ENCODE peak calls at places on chromosomes 4 and X, in nine cellular contexts. D, C, A, M, F, O, J, S and Y are unnamed samples.
A peak's percentile ranks its signal among the peaks of the same experiment; 100 is the strongest.

GRCh38 chr4:182801626-182802025 is 115.6 kb downstream of the DCTD start:
- DNase-seq in J (no peak), A (no peak), M (no peak), S (no peak), C (no peak), D (no peak), F (no peak), O (no peak), Y (no peak)

GRCh38 chr4:75327804-75328512 is 186.2 kb downstream of the RCHY1 start:
- DNase-seq in D (no peak), M (no peak), C (peak; percentile 17), S (no peak), O (no peak), F (no peak), A (peak; percentile 28), J (no peak), Y (no peak)

GRCh38 chr4:139453041-139453370 is 915 bp upstream of the RAB33B start:
- DNase-seq in J (peak; percentile 69), A (no peak), M (no peak), C (peak; percentile 76), S (peak; percentile 69), D (peak; percentile 52), F (no peak), O (peak; percentile 75), Y (peak; percentile 89)

GRCh38 chr4:72553540-72553939 is 15.5 kb downstream of the ADAMTS3 start:
- DNase-seq in C (no peak), S (no peak), J (no peak), D (no peak), F (no peak), M (no peak), A (no peak), O (no peak), Y (no peak)

GRCh38 chr4:80452055-80452454 is 116.5 kb downstream of the CFAP299 start:
- DNase-seq in S (no peak), J (no peak), D (no peak), M (no peak), F (no peak), O (no peak), A (no peak), C (no peak), Y (no peak)

GRCh38 chr4:7004331-7004730 is 38.8 kb upstream of the TADA2B start:
- DNase-seq in A (no peak), M (no peak), C (no peak), S (no peak), J (no peak), O (peak; percentile 73), D (peak; percentile 87), F (no peak), Y (no peak)

GRCh38 chrX:21853578-21853977 is 2.2 kb upstream of the YY2 start:
- DNase-seq in S (no peak), J (no peak), F (no peak), C (no peak), D (no peak), M (no peak), O (no peak), A (no peak), Y (no peak)

GRCh38 chrX:149511081-149511480 is 6.0 kb upstream of the IDS start:
- DNase-seq in C (no peak), A (no peak), S (no peak), D (no peak), M (no peak), J (no peak), F (peak; percentile 71), O (peak; percentile 68), Y (peak; percentile 37)

GRCh38 chr4:54440394-54441223 is 211.5 kb downstream of the PDGFRA start:
- DNase-seq in A (no peak), M (no peak), S (no peak), O (peak; percentile 20), J (peak; percentile 23), C (no peak), D (no peak), F (peak; percentile 29), Y (peak; percentile 68)

GRCh38 chrX:150358651-150359050 is 4.5 kb upstream of the MAMLD1 start:
- DNase-seq in M (no peak), O (no peak), S (no peak), F (no peak), D (no peak), C (no peak), A (no peak), J (no peak), Y (no peak)

GRCh38 chr4:105765690-105766407 is 57.3 kb downstream of the GSTCD start:
- DNase-seq in M (no peak), C (no peak), J (no peak), S (no peak), A (no peak), F (peak; percentile 63), D (no peak), O (peak; percentile 94), Y (peak; percentile 83)

GRCh38 chr4:40000711-40001110 is 23.0 kb upstream of the PDS5A start:
- DNase-seq in M (no peak), F (no peak), D (no peak), O (no peak), A (no peak), C (no peak), S (no peak), J (no peak), Y (no peak)

GRCh38 chr4:156476359-156476758 is 495.2 kb downstream of the PDGFC start:
- DNase-seq in O (peak; percentile 100), M (no peak), A (no peak), C (no peak), F (peak; percentile 51), D (no peak), S (no peak), J (no peak), Y (peak; percentile 97)

GRCh38 chrX:17833954-17834353 is 27.1 kb downstream of the RAI2 start:
- DNase-seq in S (peak; percentile 56), F (no peak), D (no peak), J (peak; percentile 49), O (no peak), M (no peak), A (no peak), C (no peak), Y (no peak)

GRCh38 chr4:143390764-143391163 is 54.1 kb downstream of the GAB1 start:
- DNase-seq in S (peak; percentile 21), C (no peak), J (no peak), F (no peak), A (no peak), O (no peak), M (no peak), D (no peak), Y (no peak)

GRCh38 chr4:174873931-174874330 is 44.2 kb upstream of the ADAM29 start:
- DNase-seq in F (peak; percentile 4), S (no peak), C (no peak), J (no peak), D (no peak), M (no peak), O (no peak), A (peak; percentile 14), Y (peak; percentile 18)

GRCh38 chrX:16999275-16999674 is 52.8 kb downstream of the REPS2 start:
- DNase-seq in M (no peak), F (no peak), A (no peak), S (no peak), J (no peak), C (peak; percentile 19), O (no peak), D (no peak), Y (no peak)

GRCh38 chr4:65670331-65671031 is at the start of gene EPHA5:
- DNase-seq in C (peak; percentile 55), F (no peak), A (peak; percentile 86), M (peak; percentile 48), S (no peak), J (peak; percentile 19), D (no peak), O (peak; percentile 98), Y (peak; percentile 68)

GRCh38 chr4:4457803-4458550 is 71.1 kb downstream of the NSG1 start:
- DNase-seq in J (no peak), C (no peak), O (peak; percentile 87), M (no peak), F (no peak), A (no peak), S (no peak), D (no peak), Y (peak; percentile 87)

GRCh38 chr4:88041626-88042025 is 34.2 kb downstream of the PKD2 start:
- DNase-seq in O (no peak), J (no peak), F (no peak), D (no peak), C (peak; percentile 22), M (no peak), S (no peak), A (no peak), Y (no peak)
- H3K36me3 ChIP-seq in O (peaks cover 25% of the 10 kb centered on the region), J (no peaks in the 10 kb centered on the region), F (peaks cover 20% of the 10 kb centered on the region), D (peaks cover 6% of the 10 kb centered on the region), C (peaks cover 15% of the 10 kb centered on the region), M (peaks cover 55% of the 10 kb centered on the region), S (peaks cover 30% of the 10 kb centered on the region), A (no peaks in the 10 kb centered on the region), Y (peaks cover 84% of the 10 kb centered on the region)

DNA sequence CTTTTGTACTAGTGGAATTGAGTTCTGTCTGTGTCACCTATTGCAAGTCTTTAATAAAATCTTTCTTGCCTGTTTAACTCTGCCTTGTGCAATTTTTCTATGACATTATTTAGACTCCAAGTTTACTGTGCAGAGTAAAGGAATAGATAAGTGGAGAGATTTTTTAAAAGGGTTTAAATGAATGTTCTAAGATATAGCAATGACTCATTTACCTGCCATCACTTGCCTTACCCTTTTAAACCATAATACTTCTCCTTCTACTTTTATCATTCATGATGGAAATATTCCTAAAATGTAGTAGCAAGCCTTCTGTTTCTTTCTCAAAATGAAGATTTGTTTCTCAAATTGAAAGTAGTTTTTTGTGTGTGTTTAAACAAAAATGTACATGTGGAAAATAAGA is 782.8 kb upstream of the MAGEB2 start:
- DNase-seq in F (no peak), M (no peak), D (no peak), S (no peak), C (no peak), J (no peak), O (peak; percentile 10), A (no peak), Y (no peak)
- H3K36me3 ChIP-seq in F (no peaks in the 10 kb centered on the region), M (no peaks in the 10 kb centered on the region), D (no peaks in the 10 kb centered on the region), S (no peaks in the 10 kb centered on the region), C (no peaks in the 10 kb centered on the region), J (no peaks in the 10 kb centered on the region), O (no peaks in the 10 kb centered on the region), A (no peaks in the 10 kb centered on the region), Y (no peaks in the 10 kb centered on the region)

DNA sequence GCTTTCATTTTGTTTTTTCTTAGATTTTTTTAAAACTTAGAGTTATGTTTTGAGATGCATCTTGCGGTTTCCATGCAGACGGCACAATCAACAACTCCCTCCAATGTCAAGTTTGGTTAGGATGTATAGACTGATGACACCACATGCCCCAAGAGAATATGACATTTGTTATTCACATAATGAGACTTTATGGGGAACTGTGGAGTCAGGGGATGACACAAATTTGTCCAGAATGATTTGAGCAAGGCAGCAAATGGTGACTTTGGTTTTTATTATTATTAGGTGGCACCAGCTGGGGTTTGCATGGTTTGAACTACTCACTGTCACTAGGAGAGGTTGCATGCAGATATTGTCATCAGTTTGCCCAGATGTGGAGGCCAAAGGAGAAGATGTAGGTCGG is 461.8 kb upstream of the PRKX start:
- DNase-seq in A (no peak), M (no peak), D (no peak), F (no peak), S (no peak), C (no peak), J (no peak), O (no peak), Y (no peak)
- H3K36me3 ChIP-seq in A (no peaks in the 10 kb centered on the region), M (no peaks in the 10 kb centered on the region), D (no peaks in the 10 kb centered on the region), F (no peaks in the 10 kb centered on the region), S (no peaks in the 10 kb centered on the region), C (no peaks in the 10 kb centered on the region), J (no peaks in the 10 kb centered on the region), O (no peaks in the 10 kb centered on the region), Y (no peaks in the 10 kb centered on the region)

DNA sequence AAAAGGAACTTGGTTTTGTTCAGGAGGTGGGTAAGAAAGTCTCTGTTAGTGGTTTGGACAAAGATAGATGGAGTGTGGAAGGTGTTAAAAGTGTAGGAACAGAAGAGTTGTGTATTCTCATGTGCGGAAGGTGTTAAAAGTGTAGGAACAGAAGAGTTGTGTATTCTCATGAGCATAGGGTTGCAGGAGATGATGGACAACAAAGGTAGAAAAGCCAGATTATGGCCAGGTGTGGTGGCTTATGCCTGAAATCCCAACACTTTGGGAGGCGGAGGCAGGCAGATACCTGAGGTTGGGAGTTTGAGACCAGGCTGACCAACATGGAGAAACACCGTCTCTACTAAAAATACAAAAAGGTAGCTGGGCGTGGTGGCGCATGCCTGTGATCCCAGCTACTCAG is 2.5 kb downstream of the RPL34 start:
- DNase-seq in M (no peak), C (no peak), J (no peak), S (no peak), F (no peak), O (no peak), D (no peak), A (no peak), Y (no peak)
- H3K36me3 ChIP-seq in M (peaks cover 51% of the 10 kb centered on the region), C (peaks cover 24% of the 10 kb centered on the region), J (peaks cover 21% of the 10 kb centered on the region), S (peaks cover 49% of the 10 kb centered on the region), F (peaks cover 41% of the 10 kb centered on the region), O (peaks cover 29% of the 10 kb centered on the region), D (no peaks in the 10 kb centered on the region), A (no peaks in the 10 kb centered on the region), Y (peaks cover 64% of the 10 kb centered on the region)